ENCODE peak calls at places on chromosomes 4 and X, in five cellular contexts. Y is adrenal gland, A is fibroblast of lung, X is ovary, U is PC-9. P is an unnamed sample. For H3K27me3, the result is how much of the 10 kb centered on the place peaks cover.

GRCh38 chr4:146336413-146336807 is 122.1 kb downstream of the REELD1 start:
- DNase-seq in Y (no peak), A (peak), X (no peak), U (peak), P (no peak)

GRCh38 chrX:99938464-99938863 is 471.6 kb downstream of the PCDH19 start:
- DNase-seq in Y (no peak), A (no peak), X (no peak), U (no peak), P (peak)

GRCh38 chrX:72260448-72260847 is 16.6 kb downstream of the RPS4X start:
- DNase-seq in Y (no peak), A (no peak), X (no peak), U (no peak), P (no peak)

GRCh38 chr4:94298725-94299252 is 43.8 kb downstream of the HPGDS start:
- DNase-seq in Y (no peak), A (no peak), X (no peak), U (no peak), P (no peak)

GRCh38 chr4:94766856-94767255 is 9.1 kb downstream of the BMPR1B start:
- DNase-seq in Y (no peak), A (no peak), X (no peak), U (no peak), P (no peak)

GRCh38 chr4:121155893-121156292 is 8.2 kb downstream of the TNIP3 start:
- DNase-seq in Y (no peak), A (peak), X (no peak), U (peak), P (no peak)

GRCh38 chrX:111100191-111100590 is 4.2 kb downstream of the PAK3 start:
- DNase-seq in Y (peak), A (peak), X (no peak), U (no peak), P (no peak)

GRCh38 chr4:181523973-181524372 is 719.2 kb upstream of the TENM3 start:
- DNase-seq in Y (no peak), A (no peak), X (no peak), U (no peak), P (no peak)

GRCh38 chr4:6598641-6599040 is 23.7 kb downstream of the MAN2B2 start:
- DNase-seq in Y (no peak), A (no peak), X (no peak), U (no peak), P (no peak)

GRCh38 chr4:70818173-70818856 is 21.4 kb downstream of the GRSF1 start:
- DNase-seq in Y (no peak), A (no peak), X (no peak), U (no peak), P (no peak)

GRCh38 chrX:119190251-119190651 is 45.8 kb upstream of the PGRMC1 start:
- DNase-seq in Y (peak), A (no peak), X (no peak), U (no peak), P (no peak)

GRCh38 chrX:110172215-110172614 is 145.7 kb downstream of the AMMECR1 start:
- DNase-seq in Y (no peak), A (no peak), X (no peak), U (no peak), P (no peak)

GRCh38 chr4:186330368-186330767 is 64.4 kb downstream of the F11 start:
- DNase-seq in Y (no peak), A (no peak), X (no peak), U (no peak), P (no peak)

GRCh38 chr4:186341655-186342054 is 75.7 kb downstream of the F11 start:
- DNase-seq in Y (no peak), A (no peak), X (no peak), U (no peak), P (no peak)

GRCh38 chr4:186335793-186336192 is 69.8 kb downstream of the F11 start:
- DNase-seq in Y (no peak), A (no peak), X (no peak), U (no peak), P (no peak)
- H3K27me3 ChIP-seq in Y (under half), A (under half), X (under half), U (under half), P (under half)

DNA sequence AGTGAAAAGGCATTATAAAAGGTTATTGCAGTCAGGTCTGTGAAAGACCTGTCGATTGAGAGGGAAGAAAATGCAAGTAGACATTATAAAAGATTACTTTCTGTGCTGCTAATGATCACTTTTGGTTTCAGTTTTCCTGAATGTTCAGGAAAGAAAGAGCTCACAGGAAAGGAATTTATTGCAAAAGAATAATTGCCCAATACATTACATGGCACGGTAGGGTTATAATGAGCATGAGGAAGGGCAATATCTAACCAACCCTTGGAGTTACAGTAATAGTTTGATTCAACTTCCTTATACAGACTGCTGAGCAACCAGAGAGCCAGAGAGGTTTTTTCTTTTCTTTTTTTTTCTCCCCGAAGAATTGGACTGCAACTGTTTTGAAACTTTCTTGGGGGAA is 246.9 kb downstream of the C4orf33 start:
- DNase-seq in Y (no peak), A (peak), X (no peak), U (peak), P (no peak)
- H3K4me3 ChIP-seq in Y (peak), A (peak), X (no peak), U (peak), P (no peak)

DNA sequence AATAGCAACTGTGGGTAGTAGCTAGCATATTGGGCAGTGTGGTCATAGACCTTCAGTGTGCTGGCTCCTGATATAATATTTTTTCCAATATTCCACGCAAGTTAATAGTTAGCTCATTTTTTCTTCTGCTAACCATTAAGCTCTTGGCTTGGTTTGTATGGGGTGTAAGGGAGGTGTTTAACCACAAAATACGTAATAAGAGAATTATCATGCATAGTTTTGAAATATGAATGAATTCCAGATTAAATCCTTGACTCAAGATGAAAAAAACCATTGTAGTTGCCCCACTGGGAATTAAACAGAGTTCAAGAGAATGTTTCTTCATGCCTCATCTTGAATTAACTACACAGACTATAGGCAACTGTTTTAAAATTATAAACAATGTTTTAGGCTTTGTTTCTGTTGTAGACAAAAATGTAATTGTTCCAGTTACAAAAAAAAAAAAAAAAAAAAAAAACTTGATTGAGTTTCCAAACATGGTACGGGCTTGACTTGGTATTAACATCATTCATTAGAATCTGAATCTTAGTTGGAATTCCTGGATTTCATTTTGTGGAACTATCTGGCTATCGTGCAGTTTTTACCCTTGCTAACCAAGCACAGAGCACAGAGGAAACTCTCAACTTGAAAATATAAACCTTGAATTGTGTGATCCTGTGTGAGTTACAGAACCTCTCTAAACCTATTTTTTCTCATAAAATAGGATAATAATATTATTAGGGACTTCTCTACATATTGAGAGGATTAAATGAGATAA is 28.4 kb downstream of the CXCL1 start:
- DNase-seq in Y (no peak), A (peak), X (no peak), U (no peak), P (no peak)
- H3K27ac ChIP-seq in Y (no peak), A (no peak), X (no peak), U (no peak), P (no peak)

GRCh38 chr4:8858925-8859210 is 12.8 kb downstream of the HMX1 start:
- DNase-seq in Y (no peak), A (no peak), X (no peak), U (no peak), P (no peak)
- H3K27me3 ChIP-seq in Y (half or more), A (half or more), X (under half), U (under half), P (under half)

DNA sequence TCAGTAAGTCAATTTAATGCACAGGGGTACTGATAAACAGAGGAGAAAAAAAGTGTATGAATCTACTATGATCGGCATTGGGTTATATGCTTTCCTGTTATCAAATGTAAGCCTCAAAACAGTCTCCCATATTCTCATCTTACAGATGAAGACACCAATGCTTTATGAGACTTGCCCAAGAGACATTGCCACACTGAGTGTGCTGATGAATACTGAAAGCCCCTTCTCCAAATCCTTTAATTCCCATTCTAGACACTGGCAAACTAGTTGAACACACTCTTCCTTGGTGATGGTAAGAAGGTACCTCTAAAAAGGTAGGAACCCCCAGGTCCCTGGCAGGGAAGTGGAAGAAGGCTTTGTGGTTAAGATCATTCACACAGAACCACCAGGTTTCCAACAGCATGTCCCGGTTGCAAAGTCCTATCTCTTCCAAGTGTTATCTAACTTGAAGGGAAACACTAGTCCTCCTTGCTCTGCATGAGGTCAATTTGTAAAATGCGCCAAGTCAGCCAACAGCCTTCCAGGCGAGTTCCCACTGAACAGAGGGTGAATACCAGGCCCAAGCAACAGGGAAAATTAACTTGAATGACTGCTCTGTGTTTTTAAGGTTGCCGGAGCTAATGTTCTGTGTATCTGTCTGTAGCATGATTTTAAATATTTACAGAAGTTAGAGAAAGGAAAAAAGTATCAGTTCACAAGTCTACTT is 5.1 kb downstream of the SETD7 start:
- DNase-seq in Y (peak), A (no peak), X (peak), U (no peak), P (no peak)
- H3K4me3 ChIP-seq in Y (no peak), A (no peak), X (no peak), U (no peak), P (no peak)

GRCh38 chr4:85700362-85700761 is 225.4 kb downstream of the ARHGAP24 start:
- DNase-seq in Y (no peak), A (no peak), X (no peak), U (no peak), P (no peak)
- H3K27ac ChIP-seq in Y (no peak), A (no peak), X (no peak), U (no peak), P (no peak)

GRCh38 chrX:68693481-68694410 is 46.3 kb downstream of the STARD8 start:
- DNase-seq in Y (peak), A (peak), X (peak), U (no peak), P (peak)

GRCh38 chrX:68691102-68691501 is 43.6 kb downstream of the STARD8 start:
- DNase-seq in Y (no peak), A (no peak), X (no peak), U (no peak), P (no peak)

GRCh38 chrX:68692651-68693050 is 45.2 kb downstream of the STARD8 start:
- DNase-seq in Y (no peak), A (no peak), X (no peak), U (no peak), P (no peak)

GRCh38 chrX:68694429-68695205 is 47.2 kb downstream of the STARD8 start:
- DNase-seq in Y (no peak), A (no peak), X (no peak), U (no peak), P (no peak)

DNA sequence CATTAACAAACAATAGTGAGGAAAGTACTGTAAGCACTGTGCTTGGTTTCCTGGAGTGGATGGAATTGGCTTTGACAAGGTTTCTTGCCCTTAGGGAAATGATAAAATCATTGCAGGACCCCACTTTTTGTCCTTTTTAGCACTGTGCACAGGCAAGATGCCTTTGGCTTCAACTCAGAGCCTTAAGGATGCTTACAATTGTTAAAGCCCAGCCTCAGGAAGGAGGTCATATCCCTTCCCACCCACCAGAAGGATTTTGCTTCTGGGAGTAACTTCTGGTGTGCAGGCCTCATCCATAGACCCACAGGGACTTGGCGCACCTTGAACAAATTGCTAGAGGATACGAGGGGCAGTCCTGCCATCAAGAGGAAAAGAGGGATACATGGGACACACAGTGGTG is 44.5 kb downstream of the STARD8 start:
- DNase-seq in Y (no peak), A (no peak), X (no peak), U (no peak), P (no peak)
- H3K27me3 ChIP-seq in Y (under half), A (under half), X (under half), U (under half), P (under half)